ENCODE peak calls at places on chromosomes 2 and 18, in five cellular contexts. J is lower lobe of right lung, P is fibroblast of mammary gland, Q is heart left ventricle, H is thyroid gland. D is an unnamed sample.

GRCh38 chr2:42959148-42959992 is 167.0 kb upstream of the HAAO start:
- DNase-seq in Q (no peak), J (no peak), P (peak), H (no peak), D (no peak)

GRCh38 chr18:21672868-21673267 is 31.7 kb downstream of the ABHD3 start:
- DNase-seq in H (peak), J (no peak), Q (peak), P (peak), D (peak)

GRCh38 chr2:111662039-111662740 is 221.8 kb downstream of the ANAPC1 start:
- DNase-seq in H (no peak), Q (no peak), P (peak), J (no peak), D (no peak)

GRCh38 chr2:214774108-214774507 is 35.4 kb downstream of the BARD1 start:
- DNase-seq in P (peak), J (no peak), Q (no peak), H (no peak), D (no peak)

GRCh38 chr2:157345647-157346389 is 20.2 kb upstream of the ERMN start:
- DNase-seq in Q (no peak), J (no peak), P (no peak), H (no peak), D (no peak)

GRCh38 chr2:231032575-231033140 is 4.7 kb upstream of the C2orf72 start:
- DNase-seq in P (no peak), Q (no peak), H (no peak), J (no peak), D (no peak)

GRCh38 chr2:70104231-70105111 is 17.2 kb downstream of the PCBP1 start:
- DNase-seq in P (peak), J (no peak), H (peak), Q (no peak), D (no peak)

GRCh38 chr2:61694312-61695274 is 156.4 kb upstream of the XPO1 start:
- DNase-seq in J (peak), P (peak), H (peak), Q (peak), D (peak)

GRCh38 chr18:79525556-79526467 is 130.1 kb downstream of the NFATC1 start:
- DNase-seq in H (peak), P (no peak), J (peak), Q (peak), D (peak)

GRCh38 chr2:220669324-220669723 is 902.8 kb downstream of the EPHA4 start:
- DNase-seq in Q (no peak), P (no peak), J (no peak), H (no peak), D (no peak)

GRCh38 chr2:214542866-214543265 is 132.0 kb downstream of the VWC2L start:
- DNase-seq in P (peak), H (no peak), J (no peak), Q (no peak), D (no peak)

GRCh38 chr2:168457177-168457905 is 1.3 kb downstream of the CERS6 start:
- DNase-seq in J (no peak), H (no peak), P (no peak), Q (no peak), D (no peak)

GRCh38 chr2:85998071-85998991 is 107.4 kb downstream of the POLR1A start:
- DNase-seq in Q (peak), J (no peak), P (peak), H (peak), D (no peak)

GRCh38 chr2:109185801-109186570 is 57.0 kb downstream of the SH3RF3 start:
- DNase-seq in Q (peak), J (no peak), P (peak), H (no peak), D (no peak)

GRCh38 chr2:85799215-85799956 is 45.6 kb downstream of the ATOH8 start:
- DNase-seq in P (no peak), Q (peak), J (no peak), H (no peak), D (peak)

GRCh38 chr2:30282721-30283120 is 51.4 kb downstream of the LBH start:
- DNase-seq in H (no peak), J (no peak), P (no peak), Q (no peak), D (no peak)

GRCh38 chr2:203649176-203649814 is 57.1 kb upstream of the CD28 start:
- DNase-seq in H (no peak), J (no peak), Q (no peak), P (no peak), D (no peak)

GRCh38 chr2:4499316-4499715 is 795.9 kb downstream of the DCDC2C start:
- DNase-seq in P (no peak), Q (no peak), H (no peak), J (no peak), D (no peak)

GRCh38 chr2:27715318-27716165 is 51.9 kb downstream of the SLC4A1AP start:
- DNase-seq in Q (peak), P (peak), H (peak), J (no peak), D (no peak)

GRCh38 chr2:70725505-70725904 is 42.5 kb downstream of the ADD2 start:
- DNase-seq in P (no peak), J (no peak), Q (no peak), H (no peak), D (no peak)

GRCh38 chr2:37585982-37586621 is 85.3 kb downstream of the CDC42EP3 start:
- DNase-seq in J (no peak), Q (peak), H (no peak), P (peak), D (peak)

GRCh38 chr18:59198215-59198614 is 21.7 kb upstream of the GRP start:
- DNase-seq in H (no peak), J (no peak), Q (no peak), P (no peak), D (no peak)

GRCh38 chr18:59202258-59202820 is 17.6 kb upstream of the GRP start:
- DNase-seq in J (no peak), P (no peak), Q (no peak), H (no peak), D (no peak)

GRCh38 chr18:59196161-59196560 is 23.8 kb upstream of the GRP start:
- DNase-seq in H (no peak), P (no peak), Q (no peak), J (no peak), D (no peak)

GRCh38 chr18:59197636-59198035 is 22.3 kb upstream of the GRP start:
- DNase-seq in J (no peak), P (no peak), Q (no peak), H (no peak), D (no peak)

GRCh38 chr18:59200787-59201186 is 19.2 kb upstream of the GRP start:
- DNase-seq in P (no peak), J (no peak), H (no peak), Q (no peak), D (no peak)
- TF ChIP-seq CTCF in P (no peak), J (no peak), H (no peak), Q (no peak), D (peak)

GRCh38 chr18:77249583-77250500 is at the start of gene GALR1:
- DNase-seq in H (no peak), P (no peak), Q (no peak), J (no peak), D (no peak)
- H3K4me3 ChIP-seq in H (no peak), P (no peak), Q (peak), J (peak), D (no peak)

DNA sequence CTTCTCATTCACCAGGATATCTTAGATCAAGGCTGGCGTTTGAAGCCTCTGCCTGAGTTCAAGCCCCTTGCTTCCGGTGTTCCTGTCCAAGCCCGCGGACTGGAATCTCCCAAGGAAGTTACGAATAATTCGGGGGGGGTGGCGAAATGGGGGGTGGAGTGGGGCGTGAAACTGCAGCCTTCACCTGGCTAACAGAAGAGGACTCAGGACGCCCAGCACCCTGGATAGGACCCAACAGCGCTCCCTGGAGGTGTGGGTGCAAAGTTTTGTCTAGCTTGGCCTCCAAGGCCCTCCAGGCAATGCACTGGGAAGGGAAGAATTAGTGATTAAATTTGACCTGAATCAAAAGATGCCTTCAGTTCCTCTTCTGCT is 872 bp upstream of the TRIB2 start:
- DNase-seq in Q (peak), J (peak), P (peak), H (peak), D (no peak)
- TF ChIP-seq CTCF in Q (peak), J (peak), P (peak), H (peak), D (peak)

GRCh38 chr2:63379438-63379837 is 208.8 kb downstream of the WDPCP start:
- DNase-seq in H (no peak), P (no peak), J (no peak), Q (no peak), D (no peak)
- H3K4me3 ChIP-seq in H (no peak), P (no peak), J (no peak), Q (no peak), D (no peak)

DNA sequence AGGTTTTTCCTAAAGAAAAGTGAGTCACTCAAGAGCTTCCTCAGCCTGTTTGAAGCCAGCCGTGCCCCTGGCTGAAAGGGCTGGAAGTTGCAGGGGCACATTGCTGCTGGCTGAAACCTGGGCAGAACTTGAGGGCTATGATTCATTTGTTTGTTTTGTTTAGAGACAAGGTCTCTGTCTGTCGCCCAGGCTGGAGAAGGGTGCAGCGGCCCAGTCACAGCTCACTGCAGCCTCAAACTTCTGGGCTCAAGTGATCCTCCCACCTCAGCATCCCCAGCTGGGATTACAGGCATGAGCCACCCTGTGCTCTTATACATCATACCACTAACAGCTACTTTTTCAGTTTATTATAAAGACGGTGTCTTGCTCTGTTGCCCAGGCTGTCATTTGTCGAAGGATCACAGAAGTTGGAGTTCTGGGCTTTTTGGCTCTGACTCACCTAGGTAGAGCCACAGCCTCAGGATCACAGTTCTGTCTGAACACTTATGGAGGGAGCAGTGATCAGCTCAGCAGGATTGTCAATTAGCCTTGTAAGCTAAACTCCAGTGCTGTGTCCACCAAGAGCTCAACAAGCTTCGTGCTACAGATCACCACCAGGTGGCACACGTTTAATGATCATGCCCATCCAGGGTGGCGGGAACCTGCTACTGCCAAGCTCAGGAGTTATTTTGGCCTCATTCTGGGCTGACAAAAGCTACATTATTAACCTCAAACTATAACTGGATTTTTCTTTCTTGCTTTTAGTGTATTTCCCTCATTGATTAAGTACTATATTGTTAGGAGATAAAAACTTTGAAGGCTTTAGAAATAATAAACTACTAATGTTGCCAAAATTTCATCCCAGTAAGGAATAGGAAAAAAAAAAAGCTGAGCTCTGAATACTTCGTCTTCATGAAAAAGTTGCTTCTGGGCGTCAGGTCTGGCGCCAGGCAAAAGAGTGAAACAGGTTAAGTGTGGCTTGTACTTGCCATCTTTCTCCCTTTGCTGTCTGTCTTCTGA is 57.9 kb downstream of the ARHGEF33 start:
- DNase-seq in Q (peak), J (peak), H (peak), P (peak), D (no peak)
- TF ChIP-seq CTCF in Q (peak), J (peak), H (peak), P (peak), D (peak)

GRCh38 chr2:172426635-172427255 is 641 bp upstream of the ITGA6 start:
- DNase-seq in J (no peak), H (no peak), Q (no peak), P (no peak), D (no peak)
- H3K4me3 ChIP-seq in J (peak), H (no peak), Q (peak), P (peak), D (peak)

GRCh38 chr2:126227250-126227649 is 428.7 kb upstream of the GYPC start:
- DNase-seq in Q (no peak), P (no peak), J (no peak), H (no peak), D (no peak)
- TF ChIP-seq CTCF in Q (no peak), P (no peak), J (no peak), H (no peak), D (no peak)

GRCh38 chr2:127648321-127648720 is 2.4 kb downstream of the GPR17 start:
- DNase-seq in H (no peak), P (no peak), Q (no peak), J (peak), D (no peak)

GRCh38 chr2:127650785-127651380 is 4.9 kb downstream of the GPR17 start:
- DNase-seq in H (no peak), J (peak), Q (no peak), P (no peak), D (no peak)

GRCh38 chr2:127650041-127650784 is 4.3 kb downstream of the GPR17 start:
- DNase-seq in P (peak), Q (peak), J (peak), H (no peak), D (no peak)

GRCh38 chr2:127649100-127649611 is 3.2 kb downstream of the GPR17 start:
- DNase-seq in J (peak), H (no peak), P (no peak), Q (peak), D (no peak)

DNA sequence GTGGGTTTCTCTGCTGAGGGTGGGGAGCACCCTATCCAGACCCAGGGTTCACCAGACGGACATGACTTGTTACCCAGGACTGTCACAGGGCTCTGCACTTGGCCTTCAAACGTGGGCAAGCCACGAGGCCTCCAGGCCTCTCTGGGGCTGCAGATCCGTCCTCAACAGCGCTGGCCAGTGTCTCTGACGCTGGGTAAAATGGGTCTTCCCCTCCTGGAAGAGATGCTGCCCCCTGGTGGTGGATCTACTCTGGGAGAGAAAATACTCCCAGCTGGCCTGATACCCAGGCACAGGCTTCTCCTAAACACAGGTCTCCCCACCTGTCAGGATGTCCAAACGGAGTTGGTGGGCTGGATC is 3.7 kb downstream of the GPR17 start:
- DNase-seq in P (peak), J (peak), H (peak), Q (peak), D (no peak)
- H3K4me3 ChIP-seq in P (no peak), J (no peak), H (no peak), Q (no peak), D (no peak)

D was measured in RWPE2.